ENCODE peak calls at places on chromosomes 11 and 22, in six cellular contexts. L, V, M, J, A and S are unnamed samples. For H3K27me3, the result is how much of the 10 kb centered on the place peaks cover.

GRCh38 chr11:2312232-2313042 is 10.6 kb downstream of the TSPAN32 start:
- DNase-seq in V (no peak), J (peak), M (no peak), A (no peak), L (no peak), S (no peak)

GRCh38 chr11:76512851-76513653 is 68.2 kb downstream of the EMSY start:
- DNase-seq in A (no peak), L (no peak), J (peak), V (no peak), M (peak), S (no peak)

GRCh38 chr22:19942071-19942885 is 660 bp upstream of the TXNRD2 start:
- DNase-seq in A (no peak), J (peak), L (no peak), M (no peak), V (peak), S (no peak)

GRCh38 chr11:105732611-105733010 is 122.7 kb downstream of the GRIA4 start:
- DNase-seq in V (no peak), L (no peak), J (no peak), A (no peak), M (no peak), S (no peak)

GRCh38 chr11:40321537-40321936 is 1137.9 kb downstream of the LRRC4C start:
- DNase-seq in L (no peak), J (no peak), A (no peak), M (no peak), V (no peak), S (no peak)

GRCh38 chr11:92880391-92880790 is 89.1 kb upstream of the MTNR1B start:
- DNase-seq in V (no peak), A (no peak), M (no peak), L (no peak), J (peak), S (no peak)

GRCh38 chr11:74154621-74155281 is 16.1 kb downstream of the C2CD3 start:
- DNase-seq in V (no peak), J (peak), L (no peak), A (no peak), M (no peak), S (no peak)

GRCh38 chr11:118820412-118821357 is 29.7 kb upstream of the DDX6 start:
- DNase-seq in V (no peak), L (no peak), J (no peak), M (peak), A (peak), S (no peak)

GRCh38 chr22:37638351-37639069 is 959 bp upstream of the SH3BP1 start:
- DNase-seq in J (no peak), A (no peak), L (no peak), M (no peak), V (no peak), S (no peak)

GRCh38 chr11:2348986-2349385 is 28.1 kb upstream of the CD81 start:
- DNase-seq in V (no peak), L (no peak), A (no peak), J (peak), M (no peak), S (no peak)

GRCh38 chr11:100890779-100891178 is 203.7 kb downstream of the ARHGAP42 start:
- DNase-seq in V (no peak), A (no peak), J (peak), M (no peak), L (no peak), S (no peak)

DNA sequence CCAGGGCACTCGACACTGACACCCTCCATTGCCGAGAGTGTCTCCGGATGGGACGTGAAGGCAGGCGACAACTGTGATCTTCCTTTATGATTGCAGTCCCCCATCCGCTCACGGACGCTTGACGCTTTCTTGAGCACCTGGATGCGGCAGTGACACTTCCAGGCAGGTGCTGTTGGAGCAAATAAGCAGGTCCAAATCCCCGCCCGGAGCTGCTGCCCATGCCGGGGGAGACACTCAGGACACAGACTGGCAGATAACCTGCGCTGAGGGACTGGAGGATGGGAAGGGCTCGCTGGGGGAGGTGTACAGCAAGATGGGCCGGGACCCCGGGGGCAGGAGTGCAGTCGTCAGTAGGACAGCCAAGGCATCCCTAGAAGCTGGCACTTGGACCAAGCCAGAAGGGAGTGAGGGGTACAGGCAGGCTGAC is 1403.5 kb downstream of the BRD1 start:
- DNase-seq in V (no peak), J (no peak), A (no peak), L (no peak), M (no peak), S (no peak)
- H3K27ac ChIP-seq in V (no peak), J (no peak), A (no peak), L (no peak), M (no peak), S (no peak)

GRCh38 chr22:50007057-50007511 is 5.5 kb downstream of the IL17REL start:
- DNase-seq in A (no peak), L (no peak), J (no peak), M (no peak), V (no peak), S (no peak)
- H3K4me3 ChIP-seq in A (no peak), L (no peak), J (no peak), M (no peak), V (no peak), S (no peak)

GRCh38 chr22:39613549-39613921 is 43.0 kb downstream of the CACNA1I start:
- DNase-seq in V (no peak), A (no peak), M (no peak), J (no peak), L (no peak), S (no peak)
- H3K27me3 ChIP-seq in V (under half), A (under half), M (under half), J (under half), L (under half), S (under half)

DNA sequence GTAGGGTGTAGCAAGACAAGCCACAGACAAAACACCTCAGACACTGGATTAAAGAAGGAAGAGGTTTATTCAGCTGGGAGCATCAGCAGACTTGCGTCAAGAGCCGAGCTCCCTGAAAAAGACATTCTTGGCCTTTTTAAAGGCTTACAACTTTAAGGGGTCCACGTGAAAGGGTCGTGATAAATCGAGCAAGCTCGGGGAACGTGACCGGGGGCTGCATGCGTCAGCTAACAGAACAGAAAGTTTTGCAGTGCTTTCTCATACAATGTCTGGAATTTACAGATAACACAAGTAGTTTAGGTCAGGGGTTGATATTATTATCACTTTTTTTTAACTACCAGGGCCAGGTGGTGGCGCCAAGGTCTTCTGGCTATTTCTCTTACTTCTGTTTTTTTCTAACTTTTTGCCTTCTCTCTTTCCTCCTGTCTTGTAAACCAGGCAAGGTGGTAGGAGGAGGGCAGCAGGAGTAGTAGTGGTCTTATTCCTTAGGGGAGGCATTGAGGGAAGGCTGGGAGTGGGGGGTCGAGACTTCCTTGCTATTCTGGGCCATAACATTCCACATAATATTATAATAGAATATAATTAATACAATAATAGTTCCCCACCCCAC is 631 bp upstream of the ALDH3B1 start:
- DNase-seq in L (no peak), M (no peak), A (no peak), J (peak), V (no peak), S (no peak)
- H3K27ac ChIP-seq in L (no peak), M (no peak), A (peak), J (no peak), V (peak), S (no peak)

GRCh38 chr11:31133064-31133463 is 236.5 kb downstream of the DCDC1 start:
- DNase-seq in J (no peak), V (no peak), A (no peak), L (no peak), M (no peak), S (no peak)
- H3K4me3 ChIP-seq in J (no peak), V (no peak), A (no peak), L (no peak), M (no peak), S (no peak)

GRCh38 chr11:69639843-69640242 is 1.1 kb upstream of the CCND1 start:
- DNase-seq in M (no peak), A (no peak), L (no peak), J (no peak), V (no peak), S (no peak)
- H3K27me3 ChIP-seq in M (under half), A (under half), L (under half), J (half or more), V (under half), S (under half)